ENCODE peak calls at places on chromosomes 7 and 10, in eight cellular contexts. R, T, I, V, U, K, C and P are unnamed samples.

GRCh38 chr10:60314306-60314940 is 75.3 kb downstream of the ANK3 start:
- DNase-seq in R (peak; percentile 60), T (no peak), I (no peak), V (no peak), U (peak; percentile 57), K (no peak), C (no peak), P (no peak)

GRCh38 chr7:142470336-142470830 is 212.5 kb upstream of the PRSS58 start:
- DNase-seq in R (no peak), T (no peak), I (no peak), V (no peak), U (no peak), K (no peak), C (no peak), P (no peak)

GRCh38 chr7:157150825-157151412 is 12.2 kb downstream of the UBE3C start:
- DNase-seq in R (peak; percentile 26), T (no peak), I (no peak), V (peak; percentile 46), U (no peak), K (peak; percentile 53), C (no peak), P (no peak)

GRCh38 chr10:129755075-129756020 is 208.7 kb downstream of the EBF3 start:
- DNase-seq in R (no peak), T (peak; percentile 34), I (peak; percentile 78), V (no peak), U (no peak), K (peak; percentile 19), C (no peak), P (no peak)

GRCh38 chr10:102396251-102396650 is 746 bp downstream of the NFKB2 start:
- DNase-seq in R (no peak), T (no peak), I (no peak), V (no peak), U (no peak), K (no peak), C (no peak), P (no peak)

GRCh38 chr10:63103971-63104409 is 29.1 kb upstream of the NRBF2 start:
- DNase-seq in R (no peak), T (no peak), I (no peak), V (no peak), U (no peak), K (peak; percentile 67), C (no peak), P (no peak)

GRCh38 chr10:87504667-87505365 is at the start of gene MINPP1:
- DNase-seq in R (peak; percentile 83), T (peak; percentile 92), I (peak; percentile 93), V (peak; percentile 77), U (peak; percentile 80), K (peak; percentile 91), C (peak; percentile 88), P (peak; percentile 45)

GRCh38 chr10:124472071-124472470 is 10.4 kb downstream of the LHPP start:
- DNase-seq in R (no peak), T (no peak), I (no peak), V (no peak), U (no peak), K (no peak), C (no peak), P (no peak)

GRCh38 chr7:30238721-30239441 is 45.5 kb upstream of the ZNRF2 start:
- DNase-seq in R (no peak), T (peak; percentile 68), I (peak; percentile 91), V (peak; percentile 89), U (peak; percentile 15), K (no peak), C (peak; percentile 48), P (peak; percentile 35)

GRCh38 chr7:157495177-157495553 is 158.4 kb downstream of the DNAJB6 start:
- DNase-seq in R (no peak), T (no peak), I (no peak), V (no peak), U (no peak), K (no peak), C (peak; percentile 63), P (no peak)

GRCh38 chr10:125535559-125535958 is 147.4 kb downstream of the TEX36 start:
- DNase-seq in R (no peak), T (no peak), I (peak; percentile 81), V (no peak), U (no peak), K (no peak), C (no peak), P (no peak)

GRCh38 chr10:27383595-27384542 is 120.2 kb upstream of the RAB18 start:
- DNase-seq in R (no peak), T (no peak), I (no peak), V (no peak), U (no peak), K (no peak), C (no peak), P (no peak)

GRCh38 chr7:88090671-88091070 is 129.2 kb downstream of the SRI start:
- DNase-seq in R (no peak), T (no peak), I (no peak), V (no peak), U (no peak), K (no peak), C (no peak), P (no peak)

GRCh38 chr7:134104166-134104565 is 23.0 kb upstream of the LRGUK start:
- DNase-seq in R (no peak), T (no peak), I (no peak), V (no peak), U (no peak), K (no peak), C (no peak), P (no peak)

GRCh38 chr7:134113655-134114054 is 13.5 kb upstream of the LRGUK start:
- DNase-seq in R (no peak), T (no peak), I (no peak), V (no peak), U (no peak), K (no peak), C (no peak), P (no peak)

DNA sequence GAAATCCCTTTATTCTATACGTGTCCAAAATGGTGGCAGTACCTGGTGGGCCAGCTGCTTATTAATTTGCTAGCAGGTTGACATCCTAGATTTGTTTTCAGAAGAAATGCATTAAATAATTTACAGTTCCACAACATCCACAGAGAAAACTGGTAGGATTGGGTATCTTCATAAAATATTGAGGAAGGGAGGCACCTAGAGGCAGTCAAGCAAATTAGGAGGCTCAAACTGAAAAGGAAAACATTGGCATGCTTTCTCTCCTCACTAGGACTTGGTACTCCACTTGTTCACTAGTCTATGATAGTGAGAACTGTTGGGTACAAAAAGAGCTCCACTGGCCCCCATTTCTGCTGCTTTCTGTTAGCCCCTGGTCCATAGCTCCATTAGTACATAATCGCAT is 18.3 kb upstream of the LRGUK start:
- DNase-seq in R (no peak), T (no peak), I (no peak), V (no peak), U (peak; percentile 7), K (no peak), C (no peak), P (no peak)
- TF ChIP-seq CTCF in R (peak; percentile 5), T (no peak), I (no peak), V (no peak), U (peak; percentile 20), K (no peak), C (peak; percentile 6), P (no peak)

GRCh38 chr10:35633006-35633980 is 8.8 kb downstream of the FZD8 start:
- DNase-seq in R (no peak), T (no peak), I (no peak), V (no peak), U (no peak), K (no peak), C (no peak), P (no peak)

GRCh38 chr10:35636942-35637341 is 5.2 kb downstream of the FZD8 start:
- DNase-seq in R (no peak), T (no peak), I (no peak), V (no peak), U (no peak), K (no peak), C (no peak), P (no peak)

GRCh38 chr10:35635576-35635975 is 6.5 kb downstream of the FZD8 start:
- DNase-seq in R (peak; percentile 70), T (no peak), I (no peak), V (peak; percentile 61), U (peak; percentile 60), K (peak; percentile 52), C (peak; percentile 65), P (no peak)

GRCh38 chr10:35631404-35631803 is 10.7 kb downstream of the FZD8 start:
- DNase-seq in R (no peak), T (no peak), I (no peak), V (no peak), U (no peak), K (no peak), C (no peak), P (no peak)

DNA sequence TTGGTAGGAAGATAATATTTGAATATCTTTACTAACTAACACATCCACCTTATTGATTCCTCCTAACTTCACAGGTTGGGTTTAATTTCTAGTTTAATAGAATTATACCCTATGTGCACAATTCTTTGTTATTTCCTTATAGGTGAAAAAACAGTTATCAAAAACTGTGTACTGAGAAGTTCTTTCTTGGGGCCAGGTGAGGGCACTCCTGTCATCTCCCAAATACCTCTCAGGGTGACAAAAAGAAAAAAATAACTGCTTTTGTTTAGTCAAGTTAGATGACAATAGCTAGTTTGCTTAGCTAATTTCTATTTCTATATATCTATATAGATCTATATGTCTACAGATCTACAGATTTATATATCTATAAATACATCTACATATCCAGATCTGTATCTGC is 10.1 kb downstream of the FZD8 start:
- DNase-seq in R (no peak), T (no peak), I (no peak), V (no peak), U (no peak), K (no peak), C (no peak), P (no peak)
- TF ChIP-seq CTCF in R (no peak), T (no peak), I (no peak), V (no peak), U (no peak), K (peak; percentile 55), C (no peak), P (no peak)

GRCh38 chr10:235921-236320 is 100.7 kb downstream of the ZMYND11 start:
- DNase-seq in R (no peak), T (no peak), I (no peak), V (no peak), U (no peak), K (no peak), C (no peak), P (no peak)

GRCh38 chr10:232061-232460 is 96.8 kb downstream of the ZMYND11 start:
- DNase-seq in R (no peak), T (no peak), I (no peak), V (no peak), U (no peak), K (no peak), C (no peak), P (no peak)

GRCh38 chr10:230758-231157 is 95.5 kb downstream of the ZMYND11 start:
- DNase-seq in R (no peak), T (no peak), I (no peak), V (no peak), U (no peak), K (no peak), C (no peak), P (no peak)

GRCh38 chr10:232878-233277 is 97.6 kb downstream of the ZMYND11 start:
- DNase-seq in R (no peak), T (no peak), I (no peak), V (no peak), U (no peak), K (no peak), C (no peak), P (no peak)

GRCh38 chr10:234708-235406 is 99.6 kb downstream of the ZMYND11 start:
- DNase-seq in R (no peak), T (no peak), I (no peak), V (no peak), U (no peak), K (no peak), C (no peak), P (no peak)
- TF ChIP-seq CTCF in R (no peak), T (no peak), I (no peak), V (no peak), U (no peak), K (no peak), C (no peak), P (no peak)

GRCh38 chr10:48505394-48506112 is 99.3 kb downstream of the ARHGAP22 start:
- DNase-seq in R (no peak), T (no peak), I (peak; percentile 55), V (peak; percentile 22), U (no peak), K (peak; percentile 73), C (no peak), P (no peak)
- TF ChIP-seq CTCF in R (peak; percentile 26), T (no peak), I (no peak), V (no peak), U (peak; percentile 30), K (peak; percentile 71), C (peak; percentile 12), P (no peak)